ENCODE peak calls at places on chromosome 17, in four cellular contexts. One of them, this sample, is unnamed.

GRCh38 chr17:75133001-75133400 is 1.5 kb upstream of the NT5C start:
- DNase-seq in AG20443: no peak
- DNase-seq in nephron progenitor cell: no peak
- DNase-seq in stimulated activated CD4-positive, alpha-beta T cell treated with anti-CD3 and anti-CD28 coated beads, Interleukin-4, amount 100 ng/mL, for 4 hours: no peak
- DNase-seq in this sample: no peak

GRCh38 chr17:82507631-82508175 is 11.8 kb upstream of the FOXK2 start:
- DNase-seq in AG20443: no peak
- DNase-seq in nephron progenitor cell: no peak
- DNase-seq in stimulated activated CD4-positive, alpha-beta T cell treated with anti-CD3 and anti-CD28 coated beads, Interleukin-4, amount 100 ng/mL, for 4 hours: no peak
- DNase-seq in this sample: no peak

GRCh38 chr17:47696717-47697642 is 3.0 kb downstream of the TBKBP1 start:
- DNase-seq in AG20443: no peak
- DNase-seq in nephron progenitor cell: no peak
- DNase-seq in stimulated activated CD4-positive, alpha-beta T cell treated with anti-CD3 and anti-CD28 coated beads, Interleukin-4, amount 100 ng/mL, for 4 hours: peak
- DNase-seq in this sample: no peak

GRCh38 chr17:44956998-44957981 is 9.7 kb upstream of the KIF18B start:
- DNase-seq in AG20443: no peak
- DNase-seq in nephron progenitor cell: no peak
- DNase-seq in stimulated activated CD4-positive, alpha-beta T cell treated with anti-CD3 and anti-CD28 coated beads, Interleukin-4, amount 100 ng/mL, for 4 hours: no peak
- DNase-seq in this sample: no peak

GRCh38 chr17:8488931-8489330 is 53.2 kb downstream of the NDEL1 start:
- DNase-seq in AG20443: peak
- DNase-seq in nephron progenitor cell: no peak
- DNase-seq in stimulated activated CD4-positive, alpha-beta T cell treated with anti-CD3 and anti-CD28 coated beads, Interleukin-4, amount 100 ng/mL, for 4 hours: no peak
- DNase-seq in this sample: no peak

GRCh38 chr17:77572065-77572601 is 386.4 kb upstream of the TNRC6C start:
- DNase-seq in AG20443: no peak
- DNase-seq in nephron progenitor cell: no peak
- DNase-seq in stimulated activated CD4-positive, alpha-beta T cell treated with anti-CD3 and anti-CD28 coated beads, Interleukin-4, amount 100 ng/mL, for 4 hours: no peak
- DNase-seq in this sample: no peak

GRCh38 chr17:29390856-29391631 is 881 bp downstream of the TAOK1 start:
- DNase-seq in AG20443: peak
- DNase-seq in nephron progenitor cell: no peak
- DNase-seq in stimulated activated CD4-positive, alpha-beta T cell treated with anti-CD3 and anti-CD28 coated beads, Interleukin-4, amount 100 ng/mL, for 4 hours: no peak
- DNase-seq in this sample: peak

GRCh38 chr17:57372156-57372555 is 115.8 kb downstream of the MSI2 start:
- DNase-seq in AG20443: no peak
- DNase-seq in nephron progenitor cell: no peak
- DNase-seq in stimulated activated CD4-positive, alpha-beta T cell treated with anti-CD3 and anti-CD28 coated beads, Interleukin-4, amount 100 ng/mL, for 4 hours: no peak
- DNase-seq in this sample: no peak

GRCh38 chr17:69593716-69594115 is 179.2 kb downstream of the MAP2K6 start:
- DNase-seq in AG20443: no peak
- DNase-seq in nephron progenitor cell: no peak
- DNase-seq in stimulated activated CD4-positive, alpha-beta T cell treated with anti-CD3 and anti-CD28 coated beads, Interleukin-4, amount 100 ng/mL, for 4 hours: no peak
- DNase-seq in this sample: no peak

GRCh38 chr17:56710986-56711385 is 117.5 kb downstream of the NOG start:
- DNase-seq in AG20443: no peak
- DNase-seq in nephron progenitor cell: no peak
- DNase-seq in stimulated activated CD4-positive, alpha-beta T cell treated with anti-CD3 and anti-CD28 coated beads, Interleukin-4, amount 100 ng/mL, for 4 hours: no peak
- DNase-seq in this sample: peak

GRCh38 chr17:47776330-47777197 is 43.5 kb downstream of the TBX21 start:
- DNase-seq in AG20443: peak
- DNase-seq in nephron progenitor cell: peak
- DNase-seq in stimulated activated CD4-positive, alpha-beta T cell treated with anti-CD3 and anti-CD28 coated beads, Interleukin-4, amount 100 ng/mL, for 4 hours: peak
- DNase-seq in this sample: peak

GRCh38 chr17:81438688-81439087 is 43.4 kb downstream of the BAHCC1 start:
- DNase-seq in AG20443: no peak
- DNase-seq in nephron progenitor cell: no peak
- DNase-seq in stimulated activated CD4-positive, alpha-beta T cell treated with anti-CD3 and anti-CD28 coated beads, Interleukin-4, amount 100 ng/mL, for 4 hours: no peak
- DNase-seq in this sample: no peak

GRCh38 chr17:40458001-40458791 is 14.9 kb downstream of the IGFBP4 start:
- DNase-seq in AG20443: peak
- DNase-seq in nephron progenitor cell: no peak
- DNase-seq in stimulated activated CD4-positive, alpha-beta T cell treated with anti-CD3 and anti-CD28 coated beads, Interleukin-4, amount 100 ng/mL, for 4 hours: no peak
- DNase-seq in this sample: no peak

GRCh38 chr17:78935419-78936323 is 10.5 kb upstream of the TIMP2 start:
- DNase-seq in AG20443: peak
- DNase-seq in nephron progenitor cell: peak
- DNase-seq in stimulated activated CD4-positive, alpha-beta T cell treated with anti-CD3 and anti-CD28 coated beads, Interleukin-4, amount 100 ng/mL, for 4 hours: no peak
- DNase-seq in this sample: peak

GRCh38 chr17:17125136-17126084 is 80.7 kb downstream of the PLD6 start:
- DNase-seq in AG20443: no peak
- DNase-seq in nephron progenitor cell: no peak
- DNase-seq in stimulated activated CD4-positive, alpha-beta T cell treated with anti-CD3 and anti-CD28 coated beads, Interleukin-4, amount 100 ng/mL, for 4 hours: no peak
- DNase-seq in this sample: no peak

This sample was measured in ELF-1.